ENCODE peak calls at places on chromosomes 16 and 17, in four cellular contexts. Z is IMR-90; E is non-pigmented ciliary epithelial cell; N is stimulated activated CD4-positive, alpha-beta T cell treated with anti-CD3 and anti-CD28 coated beads, Interleukin-15, amount 100 ng/mL, for 1 hour. J is an unnamed sample.

GRCh38 chr17:46198233-46198632 is 5.0 kb upstream of the KANSL1 start:
- DNase-seq in Z (no peak), E (no peak), N (no peak), J (peak; percentile 46)

GRCh38 chr17:62163847-62164246 is 98.8 kb upstream of the MED13 start:
- DNase-seq in Z (no peak), E (no peak), N (no peak), J (peak; percentile 26)

GRCh38 chr16:1732071-1732470 is 26.1 kb downstream of the MAPK8IP3 start:
- DNase-seq in Z (no peak), E (no peak), N (no peak), J (no peak)

GRCh38 chr16:15046692-15047376 is 9.0 kb downstream of the NTAN1 start:
- DNase-seq in Z (no peak), E (no peak), N (no peak), J (no peak)

GRCh38 chr17:33234930-33235685 is 58.0 kb downstream of the ASIC2 start:
- DNase-seq in Z (peak; percentile 97), E (peak; percentile 84), N (no peak), J (peak; percentile 97)

GRCh38 chr17:43401293-43401692 is 2.5 kb downstream of the ARL4D start:
- DNase-seq in Z (peak; percentile 88), E (no peak), N (no peak), J (peak; percentile 90)

GRCh38 chr17:50426814-50427787 is 1.1 kb downstream of the ACSF2 start:
- DNase-seq in Z (peak; percentile 37), E (no peak), N (no peak), J (peak; percentile 42)

GRCh38 chr17:696412-696811 is 18.2 kb downstream of the VPS53 start:
- DNase-seq in Z (no peak), E (no peak), N (no peak), J (no peak)

GRCh38 chr16:79845006-79845733 is 244.6 kb upstream of the MAF start:
- DNase-seq in Z (no peak), E (no peak), N (no peak), J (no peak)

GRCh38 chr16:59878479-59878878 is 1144.4 kb upstream of the GOT2 start:
- DNase-seq in Z (peak; percentile 4), E (peak; percentile 35), N (no peak), J (peak; percentile 64)

GRCh38 chr17:72682597-72682996 is 409.9 kb downstream of the SLC39A11 start:
- DNase-seq in Z (peak; percentile 80), E (no peak), N (no peak), J (peak; percentile 50)

GRCh38 chr17:45234641-45235040 is 13.0 kb downstream of the FMNL1 start:
- DNase-seq in Z (no peak), E (no peak), N (no peak), J (no peak)

GRCh38 chr16:19185510-19185851 is 17.4 kb downstream of the SYT17 start:
- DNase-seq in Z (no peak), E (no peak), N (no peak), J (no peak)

GRCh38 chr16:65120811-65121721 is 797 bp downstream of the CDH11 start:
- DNase-seq in Z (peak; percentile 37), E (no peak), N (no peak), J (no peak)

GRCh38 chr17:72661945-72662826 is 430.3 kb downstream of the SLC39A11 start:
- DNase-seq in Z (no peak), E (no peak), N (no peak), J (no peak)

GRCh38 chr16:81775570-81775969 is 3.5 kb upstream of the PLCG2 start:
- DNase-seq in Z (no peak), E (no peak), N (no peak), J (no peak)

GRCh38 chr16:59067207-59067606 is 333.1 kb upstream of the GOT2 start:
- DNase-seq in Z (peak; percentile 13), E (no peak), N (no peak), J (no peak)

GRCh38 chr17:58343131-58343530 is 8.9 kb downstream of the SUPT4H1 start:
- DNase-seq in Z (no peak), E (no peak), N (no peak), J (no peak)

GRCh38 chr17:68248886-68249872 is 1.3 kb downstream of the AMZ2 start:
- DNase-seq in Z (no peak), E (no peak), N (no peak), J (no peak)

GRCh38 chr17:79989106-79989835 is 46.4 kb downstream of the TBC1D16 start:
- DNase-seq in Z (no peak), E (no peak), N (no peak), J (no peak)

GRCh38 chr17:77637807-77638182 is 320.7 kb upstream of the TNRC6C start:
- DNase-seq in Z (no peak), E (no peak), N (no peak), J (no peak)

GRCh38 chr17:3851461-3852100 is 5.5 kb upstream of the NCBP3 start:
- DNase-seq in Z (no peak), E (no peak), N (no peak), J (no peak)

GRCh38 chr17:55577011-55577586 is 65.8 kb upstream of the SMIM36 start:
- DNase-seq in Z (peak; percentile 84), E (no peak), N (no peak), J (no peak)

J was measured in bronchial epithelial cell.